ENCODE peak calls at places on chromosome 6, in nine cellular contexts. E is cardiac muscle cell; B is adrenal gland; O is lung; Y is CD8-positive, alpha-beta T cell; P is astrocyte of the cerebellum; N is stomach; I is cardiac fibroblast; A is Calu3. J is an unnamed sample.

GRCh38 chr6:146905313-146905712 is 298.9 kb upstream of the STXBP5 start:
- DNase-seq in E (peak; percentile 62), B (peak; percentile 76), O (no peak), Y (no peak), P (peak; percentile 76), N (peak; percentile 31), I (peak; percentile 74), A (peak; percentile 59), J (no peak)

GRCh38 chr6:1686117-1687098 is 76.7 kb downstream of the FOXC1 start:
- DNase-seq in E (peak; percentile 92), B (peak; percentile 29), O (peak; percentile 44), Y (no peak), P (peak; percentile 98), N (peak; percentile 36), I (peak; percentile 94), A (peak; percentile 42), J (no peak)

GRCh38 chr6:10759312-10759839 is 11.8 kb downstream of the TMEM14B start:
- DNase-seq in E (peak; percentile 89), B (no peak), O (no peak), Y (no peak), P (peak; percentile 87), N (no peak), I (peak; percentile 83), A (peak; percentile 23), J (no peak)

GRCh38 chr6:390914-391558 is 516 bp upstream of the IRF4 start:
- DNase-seq in E (no peak), B (no peak), O (no peak), Y (no peak), P (no peak), N (no peak), I (no peak), A (no peak), J (no peak)

GRCh38 chr6:41689171-41690008 is 46.0 kb downstream of the TFEB start:
- DNase-seq in E (peak; percentile 32), B (peak; percentile 51), O (no peak), Y (no peak), P (no peak), N (peak; percentile 65), I (peak; percentile 33), A (no peak), J (no peak)

GRCh38 chr6:161412795-161413194 is 138.9 kb upstream of the AGPAT4 start:
- DNase-seq in E (no peak), B (no peak), O (no peak), Y (no peak), P (no peak), N (no peak), I (no peak), A (no peak), J (no peak)

GRCh38 chr6:158161566-158162254 is 6.4 kb downstream of the SERAC1 start:
- DNase-seq in E (no peak), B (peak; percentile 55), O (no peak), Y (no peak), P (no peak), N (no peak), I (no peak), A (no peak), J (no peak)

GRCh38 chr6:74557236-74557635 is 648.6 kb downstream of the COL12A1 start:
- DNase-seq in E (no peak), B (no peak), O (no peak), Y (no peak), P (no peak), N (no peak), I (no peak), A (no peak), J (no peak)

GRCh38 chr6:97437087-97437486 is 154.1 kb upstream of the MMS22L start:
- DNase-seq in E (peak; percentile 30), B (no peak), O (no peak), Y (no peak), P (no peak), N (no peak), I (peak; percentile 33), A (no peak), J (no peak)

GRCh38 chr6:167668019-167668753 is 158.5 kb upstream of the AFDN start:
- DNase-seq in E (no peak), B (peak; percentile 47), O (no peak), Y (no peak), P (no peak), N (no peak), I (no peak), A (peak; percentile 48), J (peak; percentile 66)

GRCh38 chr6:4281341-4282293 is 146.2 kb upstream of the ECI2 start:
- DNase-seq in E (peak; percentile 29), B (peak; percentile 62), O (peak; percentile 55), Y (peak; percentile 4), P (peak; percentile 20), N (peak; percentile 56), I (peak; percentile 15), A (peak; percentile 55), J (peak; percentile 63)

GRCh38 chr6:28373925-28374324 is 24.2 kb downstream of the ZKSCAN3 start:
- DNase-seq in E (no peak), B (no peak), O (no peak), Y (no peak), P (no peak), N (no peak), I (no peak), A (no peak), J (no peak)

GRCh38 chr6:22512716-22513452 is 56.5 kb upstream of the HDGFL1 start:
- DNase-seq in E (peak; percentile 79), B (no peak), O (no peak), Y (no peak), P (no peak), N (no peak), I (peak; percentile 65), A (no peak), J (no peak)

GRCh38 chr6:11366183-11366933 is 133.9 kb upstream of the NEDD9 start:
- DNase-seq in E (no peak), B (no peak), O (no peak), Y (peak; percentile 11), P (no peak), N (no peak), I (no peak), A (no peak), J (no peak)

GRCh38 chr6:145044606-145045275 is 690.6 kb downstream of the EPM2A start:
- DNase-seq in E (peak; percentile 70), B (no peak), O (no peak), Y (no peak), P (peak; percentile 13), N (no peak), I (peak; percentile 71), A (no peak), J (no peak)

GRCh38 chr6:53793318-53793975 is 1.4 kb upstream of the LRRC1 start:
- DNase-seq in E (peak; percentile 68), B (peak; percentile 51), O (peak; percentile 75), Y (peak; percentile 15), P (peak; percentile 33), N (peak; percentile 80), I (peak; percentile 71), A (peak; percentile 70), J (peak; percentile 35)

GRCh38 chr6:152696543-152696942 is 1.2 kb upstream of the MYCT1 start:
- DNase-seq in E (peak; percentile 80), B (no peak), O (no peak), Y (no peak), P (peak; percentile 20), N (no peak), I (peak; percentile 78), A (no peak), J (no peak)

GRCh38 chr6:166989427-166990034 is 9.7 kb upstream of the CEP43 start:
- DNase-seq in E (peak; percentile 62), B (no peak), O (no peak), Y (peak; percentile 55), P (peak; percentile 20), N (no peak), I (peak; percentile 64), A (peak; percentile 4), J (no peak)

GRCh38 chr6:133441491-133441890 is 200.3 kb downstream of the EYA4 start:
- DNase-seq in E (no peak), B (no peak), O (no peak), Y (no peak), P (no peak), N (no peak), I (no peak), A (peak; percentile 11), J (no peak)

GRCh38 chr6:133447924-133448323 is 206.8 kb downstream of the EYA4 start:
- DNase-seq in E (peak; percentile 80), B (no peak), O (no peak), Y (no peak), P (no peak), N (no peak), I (peak; percentile 60), A (no peak), J (no peak)

DNA sequence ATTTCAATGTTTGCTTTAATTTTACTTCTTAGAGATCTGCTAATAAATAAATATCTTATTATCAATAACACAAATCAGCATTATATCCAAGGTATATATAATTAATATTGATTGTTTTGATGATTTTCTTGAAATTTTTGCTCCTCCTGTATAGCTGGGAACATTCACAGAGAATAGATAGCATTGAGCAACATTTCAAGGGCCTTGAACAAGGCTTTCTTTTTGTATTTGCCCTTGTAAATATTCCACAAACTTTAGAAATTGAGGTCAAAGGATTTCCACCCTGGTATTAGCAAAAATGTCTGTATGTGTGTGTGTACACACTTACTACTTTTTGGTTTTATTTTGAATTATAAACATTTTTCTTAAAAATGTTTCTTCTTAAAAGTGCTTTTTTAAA is 205.6 kb downstream of the EYA4 start:
- DNase-seq in E (no peak), B (no peak), O (no peak), Y (no peak), P (no peak), N (no peak), I (no peak), A (no peak), J (no peak)
- TF ChIP-seq CTCF in E (no peak), B (no peak), O (no peak), Y (no peak), P (no peak), N (no peak), I (no peak), A (no peak), J (no peak)

GRCh38 chr6:25066593-25066992 is 130.8 kb upstream of the RIPOR2 start:
- DNase-seq in E (no peak), B (no peak), O (no peak), Y (no peak), P (no peak), N (no peak), I (no peak), A (no peak), J (no peak)
- TF ChIP-seq CTCF in E (no peak), B (no peak), O (no peak), Y (no peak), P (no peak), N (no peak), I (no peak), A (no peak), J (no peak)

DNA sequence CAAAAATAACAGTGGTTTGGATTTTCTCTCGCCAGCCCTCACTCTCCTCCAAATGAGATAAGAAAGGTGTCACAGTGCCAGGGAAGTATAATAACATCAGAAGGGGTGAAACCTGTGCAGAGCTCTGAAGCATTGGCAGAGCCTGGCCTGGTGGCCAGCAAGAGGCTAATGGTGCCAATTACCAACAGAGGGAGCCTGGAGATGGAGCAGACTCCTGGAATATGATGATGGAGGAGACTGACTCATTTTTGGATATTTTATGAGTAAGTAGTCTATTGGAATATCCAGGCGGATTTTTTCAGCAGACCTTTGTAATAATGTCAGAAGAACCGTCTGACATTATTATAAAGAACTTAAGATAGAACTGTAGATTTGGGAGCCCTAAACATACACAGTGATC is 442.6 kb upstream of the MARCKS start:
- DNase-seq in E (peak; percentile 78), B (peak; percentile 35), O (no peak), Y (no peak), P (peak; percentile 50), N (peak; percentile 54), I (peak; percentile 80), A (peak; percentile 56), J (peak; percentile 18)
- TF ChIP-seq CTCF in E (peak; percentile 71), B (peak; percentile 54), O (peak; percentile 9), Y (no peak), P (peak; percentile 76), N (peak; percentile 29), I (peak; percentile 80), A (peak; percentile 49), J (no peak)

GRCh38 chr6:117602151-117602898 is at the start of gene GOPC:
- DNase-seq in E (peak; percentile 99), B (peak; percentile 97), O (peak; percentile 96), Y (peak; percentile 92), P (peak; percentile 96), N (peak; percentile 96), I (peak; percentile 99), A (peak; percentile 95), J (peak; percentile 96)
- TF ChIP-seq CTCF in E (peak; percentile 27), B (no peak), O (no peak), Y (no peak), P (peak; percentile 16), N (no peak), I (no peak), A (peak; percentile 30), J (no peak)